ENCODE peak calls at places on chromosomes 7 and 10, in five cellular contexts. One of them, this sample, is unnamed.

GRCh38 chr10:30705086-30705624 is 75.6 kb upstream of the LYZL2 start:
- DNase-seq in kidney: no peak
- DNase-seq in PC-3: no peak
- DNase-seq in upper lobe of right lung: no peak
- DNase-seq in heart right ventricle: no peak
- DNase-seq in this sample: no peak

GRCh38 chr7:25968205-25968993 is 183.6 kb upstream of the NFE2L3 start:
- DNase-seq in kidney: no peak
- DNase-seq in PC-3: no peak
- DNase-seq in upper lobe of right lung: no peak
- DNase-seq in heart right ventricle: no peak
- DNase-seq in this sample: no peak

GRCh38 chr10:99926925-99927718 is 82.6 kb downstream of the DNMBP start:
- DNase-seq in kidney: no peak
- DNase-seq in PC-3: peak; percentile 40
- DNase-seq in upper lobe of right lung: no peak
- DNase-seq in heart right ventricle: peak; percentile 76
- DNase-seq in this sample: no peak

GRCh38 chr7:101900103-101900502 is 82.7 kb downstream of the CUX1 start:
- DNase-seq in kidney: no peak
- DNase-seq in PC-3: no peak
- DNase-seq in upper lobe of right lung: no peak
- DNase-seq in heart right ventricle: peak; percentile 66
- DNase-seq in this sample: peak; percentile 98

GRCh38 chr7:69787736-69788431 is 189.6 kb downstream of the AUTS2 start:
- DNase-seq in kidney: no peak
- DNase-seq in PC-3: no peak
- DNase-seq in upper lobe of right lung: no peak
- DNase-seq in heart right ventricle: no peak
- DNase-seq in this sample: no peak

GRCh38 chr7:123864966-123865365 is 20.0 kb downstream of the HYAL4 start:
- DNase-seq in kidney: no peak
- DNase-seq in PC-3: no peak
- DNase-seq in upper lobe of right lung: no peak
- DNase-seq in heart right ventricle: no peak
- DNase-seq in this sample: no peak

GRCh38 chr10:28180654-28181053 is 122.2 kb downstream of the MPP7 start:
- DNase-seq in kidney: no peak
- DNase-seq in PC-3: peak; percentile 43
- DNase-seq in upper lobe of right lung: no peak
- DNase-seq in heart right ventricle: no peak
- DNase-seq in this sample: no peak

GRCh38 chr7:101723835-101724234 is 93.6 kb upstream of the CUX1 start:
- DNase-seq in kidney: no peak
- DNase-seq in PC-3: no peak
- DNase-seq in upper lobe of right lung: no peak
- DNase-seq in heart right ventricle: no peak
- DNase-seq in this sample: no peak

GRCh38 chr10:100830728-100831110 is 82.0 kb upstream of the SLF2 start:
- DNase-seq in kidney: no peak
- DNase-seq in PC-3: no peak
- DNase-seq in upper lobe of right lung: no peak
- DNase-seq in heart right ventricle: no peak
- DNase-seq in this sample: no peak

GRCh38 chr7:155662343-155663043 is 18.0 kb downstream of the RBM33 start:
- DNase-seq in kidney: no peak
- DNase-seq in PC-3: no peak
- DNase-seq in upper lobe of right lung: no peak
- DNase-seq in heart right ventricle: no peak
- DNase-seq in this sample: no peak

GRCh38 chr10:127585519-127586023 is 36.5 kb downstream of the NPS start:
- DNase-seq in kidney: no peak
- DNase-seq in PC-3: no peak
- DNase-seq in upper lobe of right lung: no peak
- DNase-seq in heart right ventricle: no peak
- DNase-seq in this sample: no peak

GRCh38 chr7:111006691-111007090 is 84.2 kb upstream of the LRRN3 start:
- DNase-seq in kidney: no peak
- DNase-seq in PC-3: no peak
- DNase-seq in upper lobe of right lung: no peak
- DNase-seq in heart right ventricle: no peak
- DNase-seq in this sample: no peak

GRCh38 chr7:29077181-29077580 is 69.2 kb downstream of the CPVL start:
- DNase-seq in kidney: no peak
- DNase-seq in PC-3: no peak
- DNase-seq in upper lobe of right lung: no peak
- DNase-seq in heart right ventricle: no peak
- DNase-seq in this sample: no peak

GRCh38 chr7:127690806-127691205 is 38.8 kb downstream of the SND1 start:
- DNase-seq in kidney: no peak
- DNase-seq in PC-3: no peak
- DNase-seq in upper lobe of right lung: no peak
- DNase-seq in heart right ventricle: no peak
- DNase-seq in this sample: no peak

GRCh38 chr10:48446785-48447184 is 140.3 kb downstream of the MAPK8 start:
- DNase-seq in kidney: peak; percentile 42
- DNase-seq in PC-3: no peak
- DNase-seq in upper lobe of right lung: peak; percentile 68
- DNase-seq in heart right ventricle: no peak
- DNase-seq in this sample: no peak

GRCh38 chr7:109772161-109772560 is 1202.5 kb downstream of the DNAJB9 start:
- DNase-seq in kidney: no peak
- DNase-seq in PC-3: no peak
- DNase-seq in upper lobe of right lung: no peak
- DNase-seq in heart right ventricle: no peak
- DNase-seq in this sample: no peak

GRCh38 chr7:142880886-142881505 is 4.5 kb downstream of the TRPV6 start:
- DNase-seq in kidney: no peak
- DNase-seq in PC-3: peak; percentile 68
- DNase-seq in upper lobe of right lung: peak; percentile 58
- DNase-seq in heart right ventricle: no peak
- DNase-seq in this sample: no peak

GRCh38 chr10:29882766-29883165 is 176.6 kb downstream of the JCAD start:
- DNase-seq in kidney: no peak
- DNase-seq in PC-3: no peak
- DNase-seq in upper lobe of right lung: no peak
- DNase-seq in heart right ventricle: no peak
- DNase-seq in this sample: no peak

GRCh38 chr7:159064121-159064815 is 80.4 kb downstream of the VIPR2 start:
- DNase-seq in kidney: no peak
- DNase-seq in PC-3: no peak
- DNase-seq in upper lobe of right lung: peak; percentile 60
- DNase-seq in heart right ventricle: no peak
- DNase-seq in this sample: no peak

GRCh38 chr10:29344073-29344820 is 55.4 kb downstream of the LYZL1 start:
- DNase-seq in kidney: no peak
- DNase-seq in PC-3: peak; percentile 3
- DNase-seq in upper lobe of right lung: no peak
- DNase-seq in heart right ventricle: peak; percentile 20
- DNase-seq in this sample: no peak

GRCh38 chr7:15753834-15754600 is 67.5 kb upstream of the MEOX2 start:
- DNase-seq in kidney: no peak
- DNase-seq in PC-3: no peak
- DNase-seq in upper lobe of right lung: no peak
- DNase-seq in heart right ventricle: no peak
- DNase-seq in this sample: no peak

GRCh38 chr10:74652664-74653063 is 173.7 kb upstream of the KAT6B start:
- DNase-seq in kidney: no peak
- DNase-seq in PC-3: peak; percentile 61
- DNase-seq in upper lobe of right lung: no peak
- DNase-seq in heart right ventricle: no peak
- DNase-seq in this sample: no peak

GRCh38 chr10:17644485-17644964 is 574 bp downstream of the STAM start:
- DNase-seq in kidney: no peak
- DNase-seq in PC-3: no peak
- DNase-seq in upper lobe of right lung: no peak
- DNase-seq in heart right ventricle: no peak
- DNase-seq in this sample: peak; percentile 28

GRCh38 chr10:121112618-121113384 is 261.6 kb downstream of the WDR11 start:
- DNase-seq in kidney: no peak
- DNase-seq in PC-3: no peak
- DNase-seq in upper lobe of right lung: no peak
- DNase-seq in heart right ventricle: no peak
- DNase-seq in this sample: no peak

GRCh38 chr7:52586704-52587103 is 448.7 kb upstream of the POM121L12 start:
- DNase-seq in kidney: no peak
- DNase-seq in PC-3: no peak
- DNase-seq in upper lobe of right lung: no peak
- DNase-seq in heart right ventricle: no peak
- DNase-seq in this sample: no peak

GRCh38 chr7:88306590-88307048 is at the start of gene STEAP4:
- DNase-seq in kidney: peak; percentile 91
- DNase-seq in PC-3: peak; percentile 87
- DNase-seq in upper lobe of right lung: peak; percentile 89
- DNase-seq in heart right ventricle: peak; percentile 79
- DNase-seq in this sample: no peak

GRCh38 chr10:118246340-118247247 is 95.5 kb downstream of the FAM204A start:
- DNase-seq in kidney: no peak
- DNase-seq in PC-3: no peak
- DNase-seq in upper lobe of right lung: no peak
- DNase-seq in heart right ventricle: no peak
- DNase-seq in this sample: no peak

GRCh38 chr10:114732931-114733330 is 74.9 kb upstream of the ABLIM1 start:
- DNase-seq in kidney: no peak
- DNase-seq in PC-3: no peak
- DNase-seq in upper lobe of right lung: no peak
- DNase-seq in heart right ventricle: no peak
- DNase-seq in this sample: no peak

DNA sequence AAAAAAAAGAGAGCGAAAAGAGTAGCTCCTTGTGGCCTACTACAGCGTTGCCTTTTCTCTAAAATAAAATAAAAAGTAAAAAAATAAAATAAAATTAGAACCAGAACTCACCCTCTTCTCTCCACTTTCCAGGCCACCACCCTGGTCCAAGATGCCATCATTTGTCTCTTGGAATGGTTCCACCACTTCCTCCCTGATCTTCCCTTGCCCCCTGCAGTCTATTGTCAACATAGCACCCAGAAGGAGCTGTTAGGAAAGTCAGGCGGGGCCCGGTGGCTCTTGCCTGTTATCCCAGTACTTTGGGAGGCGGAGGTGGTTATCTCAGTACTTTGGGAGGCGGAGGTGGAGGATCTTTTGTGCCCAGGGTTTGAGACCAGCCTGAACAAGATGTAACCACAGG is 7.6 kb upstream of the GRID2IP start:
- DNase-seq in kidney: no peak
- DNase-seq in PC-3: peak; percentile 66
- DNase-seq in upper lobe of right lung: no peak
- DNase-seq in heart right ventricle: no peak
- DNase-seq in this sample: no peak
- TF ChIP-seq CTCF in kidney: no peak
- TF ChIP-seq CTCF in PC-3: peak; percentile 43
- TF ChIP-seq CTCF in upper lobe of right lung: peak; percentile 25
- TF ChIP-seq CTCF in heart right ventricle: peak; percentile 28
- TF ChIP-seq CTCF in this sample: peak; percentile 23

GRCh38 chr7:100432621-100433275 is 3.1 kb downstream of the MEPCE start:
- DNase-seq in kidney: no peak
- DNase-seq in PC-3: no peak
- DNase-seq in upper lobe of right lung: no peak
- DNase-seq in heart right ventricle: no peak
- DNase-seq in this sample: no peak
- H3K4me3 ChIP-seq in kidney: no peak overlapping the region
- H3K4me3 ChIP-seq in PC-3: peak overlapping the region; percentile 80
- H3K4me3 ChIP-seq in upper lobe of right lung: no peak overlapping the region
- H3K4me3 ChIP-seq in heart right ventricle: no peak overlapping the region
- H3K4me3 ChIP-seq in this sample: no peak overlapping the region

GRCh38 chr7:100694196-100694745 is at the start of gene GIGYF1:
- DNase-seq in kidney: peak; percentile 93
- DNase-seq in PC-3: peak; percentile 36
- DNase-seq in upper lobe of right lung: peak; percentile 91
- DNase-seq in heart right ventricle: peak; percentile 79
- DNase-seq in this sample: peak; percentile 69
- H3K27ac ChIP-seq in kidney: no peak within 1 kb of the TSS
- H3K27ac ChIP-seq in PC-3: no peak within 1 kb of the TSS
- H3K27ac ChIP-seq in upper lobe of right lung: peak within 1 kb of the TSS; percentile 70
- H3K27ac ChIP-seq in heart right ventricle: peak within 1 kb of the TSS; percentile 77
- H3K27ac ChIP-seq in this sample: peak within 1 kb of the TSS; percentile 89

GRCh38 chr7:47581821-47582747 is at the start of gene TNS3:
- DNase-seq in kidney: peak; percentile 84
- DNase-seq in PC-3: peak; percentile 57
- DNase-seq in upper lobe of right lung: peak; percentile 86
- DNase-seq in heart right ventricle: no peak
- DNase-seq in this sample: no peak
- TF ChIP-seq CTCF in kidney: peak; percentile 10
- TF ChIP-seq CTCF in PC-3: peak; percentile 17
- TF ChIP-seq CTCF in upper lobe of right lung: peak; percentile 24
- TF ChIP-seq CTCF in heart right ventricle: peak; percentile 41
- TF ChIP-seq CTCF in this sample: no peak

DNA sequence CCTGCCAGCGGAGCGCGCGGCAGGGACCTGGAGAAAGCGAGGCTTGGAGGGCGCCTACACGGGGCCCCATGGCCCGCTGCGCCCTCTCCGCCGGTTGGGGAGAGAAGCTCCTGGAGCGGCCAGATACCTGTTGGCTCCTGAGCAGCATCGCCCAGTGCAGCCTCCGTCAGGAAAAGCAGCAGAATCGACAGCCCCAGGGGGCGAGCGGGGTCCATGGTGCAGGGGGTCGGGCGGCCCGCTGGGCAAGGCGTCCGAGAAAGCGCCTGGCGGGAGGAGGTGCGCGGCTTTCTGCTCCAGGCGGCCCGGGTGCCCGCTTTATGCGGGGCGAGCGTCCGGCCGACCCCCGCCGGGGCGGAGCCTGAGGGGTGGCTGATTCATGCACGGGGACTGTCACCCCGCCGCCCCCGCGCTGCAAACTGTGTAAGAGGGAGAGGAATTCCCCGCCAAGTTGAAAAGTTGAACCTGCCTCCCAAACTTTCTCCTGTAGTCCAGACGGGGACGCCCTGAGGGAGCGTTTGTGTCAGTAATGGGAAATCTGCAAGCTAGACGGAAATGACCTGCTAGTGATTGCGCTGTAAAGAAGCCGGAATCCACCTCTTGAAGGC is at the start of gene TFPI2:
- DNase-seq in kidney: peak; percentile 86
- DNase-seq in PC-3: peak; percentile 87
- DNase-seq in upper lobe of right lung: peak; percentile 65
- DNase-seq in heart right ventricle: peak; percentile 47
- DNase-seq in this sample: no peak
- H3K4me3 ChIP-seq in kidney: peak within 1 kb of the TSS; percentile 77
- H3K4me3 ChIP-seq in PC-3: peak within 1 kb of the TSS; percentile 83
- H3K4me3 ChIP-seq in upper lobe of right lung: peak within 1 kb of the TSS; percentile 52
- H3K4me3 ChIP-seq in heart right ventricle: peak within 1 kb of the TSS; percentile 65
- H3K4me3 ChIP-seq in this sample: peak within 1 kb of the TSS; percentile 41

DNA sequence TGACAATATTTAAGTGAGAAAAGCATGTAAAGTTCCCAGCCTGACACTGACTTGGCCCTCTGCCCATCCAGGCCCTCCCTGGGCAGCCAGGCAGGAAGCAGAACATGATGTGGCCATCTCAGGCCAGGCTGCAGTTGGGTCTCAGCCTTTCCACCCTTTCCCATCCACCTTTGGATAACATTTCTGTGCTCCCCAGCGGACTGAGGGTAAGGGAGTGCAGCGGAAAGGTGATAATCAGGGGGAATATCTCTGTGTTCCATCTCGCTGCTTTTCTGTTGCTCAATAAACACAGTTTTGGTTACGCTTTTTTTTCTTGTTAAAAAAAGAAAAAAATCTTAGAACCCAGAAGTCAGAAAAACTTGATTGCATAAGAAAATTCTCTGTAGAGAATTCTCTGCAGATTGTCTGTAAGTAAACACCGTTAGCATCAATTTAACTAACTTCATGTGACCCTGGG is 37.2 kb upstream of the TARP start:
- DNase-seq in kidney: no peak
- DNase-seq in PC-3: no peak
- DNase-seq in upper lobe of right lung: no peak
- DNase-seq in heart right ventricle: peak; percentile 11
- DNase-seq in this sample: no peak
- H3K27ac ChIP-seq in kidney: peak overlapping the region; percentile 74
- H3K27ac ChIP-seq in PC-3: no peak overlapping the region
- H3K27ac ChIP-seq in upper lobe of right lung: peak overlapping the region; percentile 71
- H3K27ac ChIP-seq in heart right ventricle: no peak overlapping the region
- H3K27ac ChIP-seq in this sample: no peak overlapping the region